ENCODE peak calls at places on chromosome 22, in seven cellular contexts. One of them, this sample, is unnamed.

GRCh38 chr22:40525250-40525884 is 111.2 kb downstream of the MRTFA start:
- DNase-seq in transverse colon: peak
- DNase-seq in H1: peak
- DNase-seq in GM12878: no peak
- DNase-seq in GM12891: no peak
- DNase-seq in HCT116: no peak
- DNase-seq in SK-N-SH: no peak
- DNase-seq in this sample: no peak

GRCh38 chr22:47787501-47788227 is 1025.2 kb downstream of the TBC1D22A start:
- DNase-seq in transverse colon: no peak
- DNase-seq in H1: peak
- DNase-seq in GM12878: no peak
- DNase-seq in GM12891: no peak
- DNase-seq in HCT116: no peak
- DNase-seq in SK-N-SH: no peak
- DNase-seq in this sample: no peak

GRCh38 chr22:48603621-48604320 is 1223.9 kb downstream of the BRD1 start:
- DNase-seq in transverse colon: no peak
- DNase-seq in H1: no peak
- DNase-seq in GM12878: no peak
- DNase-seq in GM12891: no peak
- DNase-seq in HCT116: no peak
- DNase-seq in SK-N-SH: no peak
- DNase-seq in this sample: no peak

GRCh38 chr22:47162865-47163264 is 400.4 kb downstream of the TBC1D22A start:
- DNase-seq in transverse colon: peak
- DNase-seq in H1: no peak
- DNase-seq in GM12878: no peak
- DNase-seq in GM12891: no peak
- DNase-seq in HCT116: no peak
- DNase-seq in SK-N-SH: no peak
- DNase-seq in this sample: no peak

GRCh38 chr22:23970816-23971482 is 3.3 kb downstream of the DDT start:
- DNase-seq in transverse colon: no peak
- DNase-seq in H1: peak
- DNase-seq in GM12878: no peak
- DNase-seq in GM12891: no peak
- DNase-seq in HCT116: no peak
- DNase-seq in SK-N-SH: no peak
- DNase-seq in this sample: no peak

GRCh38 chr22:20022231-20023069 is 1.5 kb downstream of the TANGO2 start:
- DNase-seq in transverse colon: no peak
- DNase-seq in H1: no peak
- DNase-seq in GM12878: no peak
- DNase-seq in GM12891: no peak
- DNase-seq in HCT116: no peak
- DNase-seq in SK-N-SH: no peak
- DNase-seq in this sample: no peak

GRCh38 chr22:22397875-22398524 is 110.5 kb downstream of the ZNF280B start:
- DNase-seq in transverse colon: no peak
- DNase-seq in H1: no peak
- DNase-seq in GM12878: no peak
- DNase-seq in GM12891: no peak
- DNase-seq in HCT116: no peak
- DNase-seq in SK-N-SH: no peak
- DNase-seq in this sample: no peak

GRCh38 chr22:35519306-35520000 is 21.2 kb upstream of the RASD2 start:
- DNase-seq in transverse colon: no peak
- DNase-seq in H1: no peak
- DNase-seq in GM12878: no peak
- DNase-seq in GM12891: no peak
- DNase-seq in HCT116: no peak
- DNase-seq in SK-N-SH: no peak
- DNase-seq in this sample: no peak

GRCh38 chr22:36077261-36077660 is 48.6 kb upstream of the RBFOX2 start:
- DNase-seq in transverse colon: no peak
- DNase-seq in H1: no peak
- DNase-seq in GM12878: no peak
- DNase-seq in GM12891: no peak
- DNase-seq in HCT116: no peak
- DNase-seq in SK-N-SH: peak
- DNase-seq in this sample: no peak

GRCh38 chr22:22418957-22419356 is 89.6 kb downstream of the ZNF280B start:
- DNase-seq in transverse colon: no peak
- DNase-seq in H1: no peak
- DNase-seq in GM12878: no peak
- DNase-seq in GM12891: no peak
- DNase-seq in HCT116: no peak
- DNase-seq in SK-N-SH: no peak
- DNase-seq in this sample: no peak

GRCh38 chr22:39309881-39310714 is 9.3 kb downstream of the RPL3 start:
- DNase-seq in transverse colon: no peak
- DNase-seq in H1: peak
- DNase-seq in GM12878: no peak
- DNase-seq in GM12891: no peak
- DNase-seq in HCT116: no peak
- DNase-seq in SK-N-SH: no peak
- DNase-seq in this sample: no peak
- TF ChIP-seq POLR2AphosphoS5 in transverse colon: no peak
- TF ChIP-seq POLR2AphosphoS5 in H1: peak
- TF ChIP-seq POLR2AphosphoS5 in GM12878: no peak
- TF ChIP-seq POLR2AphosphoS5 in GM12891: no peak
- TF ChIP-seq POLR2AphosphoS5 in HCT116: no peak
- TF ChIP-seq POLR2AphosphoS5 in SK-N-SH: peak
- TF ChIP-seq POLR2AphosphoS5 in this sample: no peak

GRCh38 chr22:17832665-17833064 is 58.4 kb upstream of the BID start:
- DNase-seq in transverse colon: peak
- DNase-seq in H1: no peak
- DNase-seq in GM12878: no peak
- DNase-seq in GM12891: no peak
- DNase-seq in HCT116: no peak
- DNase-seq in SK-N-SH: no peak
- DNase-seq in this sample: no peak

GRCh38 chr22:17831527-17832251 is 57.4 kb upstream of the BID start:
- DNase-seq in transverse colon: no peak
- DNase-seq in H1: no peak
- DNase-seq in GM12878: no peak
- DNase-seq in GM12891: no peak
- DNase-seq in HCT116: no peak
- DNase-seq in SK-N-SH: no peak
- DNase-seq in this sample: no peak

GRCh38 chr22:17828502-17829080 is 54.3 kb upstream of the BID start:
- DNase-seq in transverse colon: no peak
- DNase-seq in H1: no peak
- DNase-seq in GM12878: no peak
- DNase-seq in GM12891: no peak
- DNase-seq in HCT116: no peak
- DNase-seq in SK-N-SH: no peak
- DNase-seq in this sample: no peak

GRCh38 chr22:17829691-17830040 is 55.4 kb upstream of the BID start:
- DNase-seq in transverse colon: no peak
- DNase-seq in H1: no peak
- DNase-seq in GM12878: no peak
- DNase-seq in GM12891: no peak
- DNase-seq in HCT116: no peak
- DNase-seq in SK-N-SH: no peak
- DNase-seq in this sample: no peak

GRCh38 chr22:17830041-17830961 is 56.0 kb upstream of the BID start:
- DNase-seq in transverse colon: peak
- DNase-seq in H1: peak
- DNase-seq in GM12878: peak
- DNase-seq in GM12891: peak
- DNase-seq in HCT116: peak
- DNase-seq in SK-N-SH: peak
- DNase-seq in this sample: peak
- TF ChIP-seq POLR2AphosphoS5 in transverse colon: no peak
- TF ChIP-seq POLR2AphosphoS5 in H1: no peak
- TF ChIP-seq POLR2AphosphoS5 in GM12878: no peak
- TF ChIP-seq POLR2AphosphoS5 in GM12891: no peak
- TF ChIP-seq POLR2AphosphoS5 in HCT116: no peak
- TF ChIP-seq POLR2AphosphoS5 in SK-N-SH: no peak
- TF ChIP-seq POLR2AphosphoS5 in this sample: no peak

DNA sequence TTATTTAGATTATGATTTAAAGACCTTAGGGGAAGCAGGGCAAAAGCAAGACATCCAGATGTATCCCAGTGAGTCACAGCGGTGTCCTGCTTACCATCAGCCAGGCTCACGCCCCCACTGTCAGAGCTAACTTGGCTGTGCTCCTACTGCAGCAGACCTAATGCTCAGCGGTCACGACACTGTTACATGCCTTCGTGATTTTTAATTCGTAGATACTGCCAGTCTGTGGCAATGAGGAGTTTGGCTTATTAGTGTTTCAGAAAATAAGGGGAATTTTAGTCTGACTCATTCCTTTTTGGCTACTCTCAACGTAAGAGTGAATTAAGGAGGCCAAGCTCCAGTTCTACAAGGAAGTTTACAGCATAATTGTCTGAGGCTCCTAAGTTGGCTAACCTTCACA is 22.7 kb downstream of the EFCAB6 start:
- DNase-seq in transverse colon: peak
- DNase-seq in H1: no peak
- DNase-seq in GM12878: no peak
- DNase-seq in GM12891: no peak
- DNase-seq in HCT116: no peak
- DNase-seq in SK-N-SH: peak
- DNase-seq in this sample: no peak
- TF ChIP-seq POLR2AphosphoS5 in transverse colon: peak
- TF ChIP-seq POLR2AphosphoS5 in H1: no peak
- TF ChIP-seq POLR2AphosphoS5 in GM12878: no peak
- TF ChIP-seq POLR2AphosphoS5 in GM12891: no peak
- TF ChIP-seq POLR2AphosphoS5 in HCT116: no peak
- TF ChIP-seq POLR2AphosphoS5 in SK-N-SH: peak
- TF ChIP-seq POLR2AphosphoS5 in this sample: no peak

GRCh38 chr22:27859336-27859735 is 57.8 kb upstream of the MN1 start:
- DNase-seq in transverse colon: no peak
- DNase-seq in H1: no peak
- DNase-seq in GM12878: no peak
- DNase-seq in GM12891: no peak
- DNase-seq in HCT116: no peak
- DNase-seq in SK-N-SH: no peak
- DNase-seq in this sample: no peak
- TF ChIP-seq POLR2AphosphoS5 in transverse colon: no peak
- TF ChIP-seq POLR2AphosphoS5 in H1: no peak
- TF ChIP-seq POLR2AphosphoS5 in GM12878: no peak
- TF ChIP-seq POLR2AphosphoS5 in GM12891: no peak
- TF ChIP-seq POLR2AphosphoS5 in HCT116: no peak
- TF ChIP-seq POLR2AphosphoS5 in SK-N-SH: no peak
- TF ChIP-seq POLR2AphosphoS5 in this sample: no peak

GRCh38 chr22:46087336-46087690 is 63.0 kb upstream of the PPARA start:
- DNase-seq in transverse colon: no peak
- DNase-seq in H1: no peak
- DNase-seq in GM12878: no peak
- DNase-seq in GM12891: no peak
- DNase-seq in HCT116: no peak
- DNase-seq in SK-N-SH: no peak
- DNase-seq in this sample: no peak
- TF ChIP-seq POLR2AphosphoS5 in transverse colon: no peak
- TF ChIP-seq POLR2AphosphoS5 in H1: no peak
- TF ChIP-seq POLR2AphosphoS5 in GM12878: no peak
- TF ChIP-seq POLR2AphosphoS5 in GM12891: no peak
- TF ChIP-seq POLR2AphosphoS5 in HCT116: no peak
- TF ChIP-seq POLR2AphosphoS5 in SK-N-SH: no peak
- TF ChIP-seq POLR2AphosphoS5 in this sample: no peak

DNA sequence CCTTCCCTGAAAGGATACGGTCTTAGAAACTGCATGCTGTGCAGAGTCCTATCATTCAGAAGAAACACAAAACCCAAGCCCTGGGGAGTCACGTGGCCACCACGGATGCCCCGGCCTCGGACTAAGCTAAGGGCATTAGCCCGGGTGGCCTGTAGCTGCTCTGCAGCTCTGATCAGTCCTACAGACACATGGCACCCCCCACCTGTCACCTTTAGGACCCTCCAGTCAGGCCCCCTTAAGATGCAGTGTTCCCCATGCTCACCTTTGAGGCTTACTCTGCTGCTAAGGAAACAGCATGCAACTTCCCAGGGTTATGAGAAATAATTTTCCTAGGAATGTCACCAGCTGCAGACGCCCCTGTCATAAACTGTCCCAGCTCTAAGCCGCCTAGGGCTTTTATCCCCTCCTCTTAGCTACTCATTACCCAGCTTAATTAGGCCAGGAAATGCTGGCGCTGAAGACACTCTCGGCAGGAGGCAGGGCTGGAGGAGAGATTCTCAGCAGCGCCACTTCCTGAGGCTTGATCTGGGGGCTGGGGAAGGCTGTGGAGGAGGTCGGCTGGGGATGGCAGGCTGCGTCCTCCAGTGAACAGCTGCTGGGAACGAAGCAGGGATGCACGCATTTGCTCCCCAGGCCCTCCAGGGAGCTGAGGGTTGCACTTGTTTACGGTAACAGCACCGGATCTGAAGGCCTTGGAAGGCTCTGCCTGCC is 47.2 kb upstream of the ADA2 start:
- DNase-seq in transverse colon: peak
- DNase-seq in H1: peak
- DNase-seq in GM12878: no peak
- DNase-seq in GM12891: no peak
- DNase-seq in HCT116: no peak
- DNase-seq in SK-N-SH: no peak
- DNase-seq in this sample: no peak
- TF ChIP-seq POLR2AphosphoS5 in transverse colon: peak
- TF ChIP-seq POLR2AphosphoS5 in H1: no peak
- TF ChIP-seq POLR2AphosphoS5 in GM12878: no peak
- TF ChIP-seq POLR2AphosphoS5 in GM12891: no peak
- TF ChIP-seq POLR2AphosphoS5 in HCT116: no peak
- TF ChIP-seq POLR2AphosphoS5 in SK-N-SH: no peak
- TF ChIP-seq POLR2AphosphoS5 in this sample: no peak

GRCh38 chr22:31346733-31347250 is 646 bp upstream of the PATZ1 start:
- DNase-seq in transverse colon: peak
- DNase-seq in H1: no peak
- DNase-seq in GM12878: no peak
- DNase-seq in GM12891: peak
- DNase-seq in HCT116: no peak
- DNase-seq in SK-N-SH: peak
- DNase-seq in this sample: peak
- TF ChIP-seq POLR2AphosphoS5 in transverse colon: no peak
- TF ChIP-seq POLR2AphosphoS5 in H1: peak
- TF ChIP-seq POLR2AphosphoS5 in GM12878: no peak
- TF ChIP-seq POLR2AphosphoS5 in GM12891: no peak
- TF ChIP-seq POLR2AphosphoS5 in HCT116: no peak
- TF ChIP-seq POLR2AphosphoS5 in SK-N-SH: no peak
- TF ChIP-seq POLR2AphosphoS5 in this sample: peak

DNA sequence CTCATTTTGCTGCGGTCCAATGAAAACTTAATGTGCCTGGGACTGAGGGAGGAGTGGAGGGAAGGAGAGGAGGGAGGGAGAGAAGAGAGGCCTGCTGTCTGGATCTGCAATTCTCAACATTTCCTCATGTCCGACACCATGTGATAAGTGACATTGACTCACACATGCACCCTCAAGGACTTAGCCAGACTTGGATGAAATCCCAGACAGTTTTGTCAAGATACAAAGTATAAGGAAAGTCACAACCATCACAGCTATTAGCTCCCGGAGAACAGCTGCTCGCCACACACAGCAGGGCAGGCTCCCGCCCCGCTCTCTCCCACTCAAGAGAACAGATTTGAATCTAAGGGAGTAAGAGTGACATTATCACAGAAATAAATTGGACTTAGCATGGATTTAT is 5.5 kb downstream of the DNAL4 start:
- DNase-seq in transverse colon: no peak
- DNase-seq in H1: no peak
- DNase-seq in GM12878: no peak
- DNase-seq in GM12891: no peak
- DNase-seq in HCT116: no peak
- DNase-seq in SK-N-SH: peak
- DNase-seq in this sample: no peak
- TF ChIP-seq POLR2AphosphoS5 in transverse colon: no peak
- TF ChIP-seq POLR2AphosphoS5 in H1: no peak
- TF ChIP-seq POLR2AphosphoS5 in GM12878: no peak
- TF ChIP-seq POLR2AphosphoS5 in GM12891: no peak
- TF ChIP-seq POLR2AphosphoS5 in HCT116: no peak
- TF ChIP-seq POLR2AphosphoS5 in SK-N-SH: no peak
- TF ChIP-seq POLR2AphosphoS5 in this sample: no peak